ENCODE peak calls at places on chromosomes 7 and 10, in four cellular contexts. T is heart right ventricle, V is transverse colon, M is mesendoderm. J is an unnamed sample.
A peak's percentile ranks its signal among the peaks of the same experiment; 100 is the strongest.

GRCh38 chr10:49761201-49761788 is 828 bp downstream of the OGDHL start:
- DNase-seq in T (no peak), V (no peak), M (no peak), J (no peak)

GRCh38 chr10:110171032-110171431 is 36.4 kb upstream of the MXI1 start:
- DNase-seq in T (no peak), M (peak; percentile 55), V (no peak), J (peak; percentile 31)

GRCh38 chr7:91212592-91212991 is 51.6 kb upstream of the FZD1 start:
- DNase-seq in M (no peak), V (no peak), T (no peak), J (peak; percentile 24)

GRCh38 chr10:61600389-61600788 is 62.3 kb upstream of the CABCOCO1 start:
- DNase-seq in T (no peak), M (no peak), V (no peak), J (no peak)

GRCh38 chr10:98587156-98587555 is 140.4 kb upstream of the HPS1 start:
- DNase-seq in M (no peak), T (no peak), V (no peak), J (no peak)

GRCh38 chr10:100742936-100743335 is 2.4 kb upstream of the PAX2 start:
- DNase-seq in V (no peak), M (no peak), T (no peak), J (peak; percentile 35)

GRCh38 chr10:100670828-100671479 is 74.4 kb upstream of the PAX2 start:
- DNase-seq in M (peak; percentile 44), V (peak; percentile 27), T (peak; percentile 37), J (peak; percentile 95)

GRCh38 chr10:75472685-75473084 is 41.3 kb downstream of the LRMDA start:
- DNase-seq in M (no peak), V (peak; percentile 41), T (no peak), J (no peak)

GRCh38 chr10:98423691-98424120 is 8.7 kb upstream of the PYROXD2 start:
- DNase-seq in V (no peak), T (no peak), M (peak; percentile 68), J (peak; percentile 90)

GRCh38 chr10:43369921-43370320 is 1.5 kb upstream of the FXYD4 start:
- DNase-seq in V (no peak), M (no peak), T (no peak), J (no peak)

GRCh38 chr10:44647877-44648542 is 263.1 kb upstream of the CXCL12 start:
- DNase-seq in T (no peak), V (no peak), M (no peak), J (no peak)

GRCh38 chr10:91050371-91051034 is 129.6 kb upstream of the ANKRD1 start:
- DNase-seq in V (no peak), T (no peak), M (peak; percentile 92), J (peak; percentile 38)

GRCh38 chr10:71920540-71921318 is 43.5 kb upstream of the CHST3 start:
- DNase-seq in V (peak; percentile 67), T (no peak), M (no peak), J (no peak)

GRCh38 chr10:51706225-51706624 is 6.8 kb upstream of the CSTF2T start:
- DNase-seq in M (no peak), T (peak; percentile 34), V (peak; percentile 69), J (no peak)

GRCh38 chr10:98470850-98471249 is 24.1 kb upstream of the HPS1 start:
- DNase-seq in V (no peak), T (no peak), M (no peak), J (no peak)

GRCh38 chr10:91796332-91797076 is 1.7 kb upstream of the TNKS2 start:
- DNase-seq in M (peak; percentile 39), V (peak; percentile 66), T (peak; percentile 19), J (peak; percentile 52)

GRCh38 chr7:5429857-5430611 is 6.4 kb upstream of the TNRC18 start:
- DNase-seq in M (peak; percentile 48), V (peak; percentile 69), T (peak; percentile 49), J (peak; percentile 68)

GRCh38 chr7:130489140-130489967 is 2.5 kb upstream of the MEST start:
- DNase-seq in T (no peak), V (no peak), M (no peak), J (peak; percentile 23)

GRCh38 chr10:7310076-7310475 is 100.8 kb downstream of the SFMBT2 start:
- DNase-seq in T (no peak), M (no peak), V (no peak), J (no peak)

GRCh38 chr7:46015107-46015868 is 94.2 kb upstream of the IGFBP3 start:
- DNase-seq in M (peak; percentile 97), T (peak; percentile 69), V (peak; percentile 15), J (peak; percentile 53)

GRCh38 chr10:124696446-124697392 is 47.5 kb downstream of the FAM53B start:
- DNase-seq in T (no peak), V (no peak), M (no peak), J (no peak)

GRCh38 chr10:24700911-24701310 is 22.8 kb downstream of the ARHGAP21 start:
- DNase-seq in V (no peak), M (no peak), T (no peak), J (no peak)

GRCh38 chr10:103582331-103583123 is 89.0 kb downstream of the NEURL1 start:
- DNase-seq in M (no peak), T (no peak), V (no peak), J (no peak)

GRCh38 chr10:22625511-22626288 is 88.7 kb downstream of the PIP4K2A start:
- DNase-seq in T (no peak), M (peak; percentile 75), V (no peak), J (no peak)

GRCh38 chr10:108421256-108421655 is 1256.8 kb upstream of the SORCS1 start:
- DNase-seq in T (no peak), M (no peak), V (no peak), J (no peak)

GRCh38 chr10:43229208-43230061 is 37.4 kb downstream of the RASGEF1A start:
- DNase-seq in T (no peak), V (peak; percentile 24), M (no peak), J (peak; percentile 94)

GRCh38 chr10:91541481-91541880 is 91.4 kb downstream of the PPP1R3C start:
- DNase-seq in V (no peak), M (no peak), T (no peak), J (no peak)

GRCh38 chr7:41333506-41333905 is 369.4 kb downstream of the INHBA start:
- DNase-seq in M (no peak), V (no peak), T (no peak), J (no peak)

GRCh38 chr7:25314729-25315267 is 86.5 kb upstream of the NPVF start:
- DNase-seq in V (peak; percentile 41), T (no peak), M (no peak), J (no peak)

GRCh38 chr10:13684252-13684791 is 97.6 kb downstream of the PRPF18 start:
- DNase-seq in T (peak; percentile 82), V (peak; percentile 43), M (no peak), J (no peak)

GRCh38 chr10:29881811-29882210 is 177.6 kb downstream of the JCAD start:
- DNase-seq in M (no peak), V (no peak), T (no peak), J (no peak)

GRCh38 chr7:55018361-55019328 is at the start of gene EGFR:
- DNase-seq in T (peak; percentile 84), M (peak; percentile 63), V (peak; percentile 86), J (peak; percentile 89)

GRCh38 chr10:113058175-113058961 is 108.3 kb downstream of the TCF7L2 start:
- DNase-seq in M (peak; percentile 87), V (peak; percentile 46), T (no peak), J (no peak)

GRCh38 chr10:125449571-125449970 is 233.4 kb downstream of the TEX36 start:
- DNase-seq in V (no peak), T (no peak), M (no peak), J (no peak)

GRCh38 chr7:115724400-115725056 is 306.0 kb downstream of the TFEC start:
- DNase-seq in T (no peak), M (no peak), V (peak; percentile 15), J (no peak)

GRCh38 chr10:24384954-24385353 is 176.0 kb downstream of the KIAA1217 start:
- DNase-seq in V (no peak), M (no peak), T (no peak), J (no peak)

GRCh38 chr10:95339863-95340262 is 49.1 kb upstream of the PDLIM1 start:
- DNase-seq in M (no peak), V (no peak), T (no peak), J (no peak)
- H3K36me3 ChIP-seq in M (no peaks in the 10 kb centered on the region), V (no peaks in the 10 kb centered on the region), T (peaks cover 13% of the 10 kb centered on the region), J (peaks cover 3% of the 10 kb centered on the region)

GRCh38 chr10:58382489-58382995 is 2.7 kb upstream of the TFAM start:
- DNase-seq in V (no peak), M (no peak), T (no peak), J (no peak)

GRCh38 chr10:58384536-58384998 is 643 bp upstream of the TFAM start:
- DNase-seq in T (no peak), M (no peak), V (no peak), J (no peak)

GRCh38 chr10:58384999-58385783 is at the start of gene TFAM:
- DNase-seq in T (peak; percentile 97), V (peak; percentile 97), M (peak; percentile 92), J (peak; percentile 93)

GRCh38 chr10:58385784-58386112 is 538 bp downstream of the TFAM start:
- DNase-seq in M (peak; percentile 68), V (peak; percentile 42), T (peak; percentile 13), J (peak; percentile 51)

DNA sequence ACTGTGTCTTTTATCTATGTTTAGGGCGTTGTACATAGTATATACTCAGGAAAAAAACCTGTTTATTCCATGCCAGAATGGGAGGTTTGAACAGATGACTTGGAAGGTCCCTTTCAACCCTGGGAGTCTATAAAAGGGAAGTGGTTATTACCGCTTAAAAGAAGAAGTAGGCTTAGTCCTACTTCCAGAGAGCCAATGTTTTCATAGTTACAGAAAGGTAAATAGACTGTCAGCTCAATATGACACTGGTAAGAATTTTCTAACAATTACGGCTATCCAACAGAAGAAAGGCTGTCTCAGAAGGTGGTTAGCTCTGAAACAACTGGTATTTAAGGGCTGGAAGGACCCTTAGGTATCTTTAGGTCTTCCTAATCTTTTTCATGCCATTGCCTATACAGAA is 1.1 kb upstream of the TFAM start:
- DNase-seq in V (no peak), T (no peak), M (no peak), J (no peak)
- H3K4me3 ChIP-seq in V (no peak overlapping the region), T (peak overlapping the region; percentile 84), M (no peak overlapping the region), J (no peak overlapping the region)

GRCh38 chr7:1403844-1404404 is 55.3 kb downstream of the MICALL2 start:
- DNase-seq in T (no peak), M (peak; percentile 41), V (no peak), J (peak; percentile 85)

GRCh38 chr7:1400351-1400750 is 58.9 kb downstream of the MICALL2 start:
- DNase-seq in T (no peak), M (peak; percentile 32), V (no peak), J (peak; percentile 55)

GRCh38 chr7:1402791-1403755 is 56.2 kb downstream of the MICALL2 start:
- DNase-seq in T (no peak), V (no peak), M (no peak), J (peak; percentile 59)

GRCh38 chr7:1402110-1402790 is 57.0 kb downstream of the MICALL2 start:
- DNase-seq in M (no peak), T (no peak), V (no peak), J (no peak)

GRCh38 chr7:1401011-1401410 is 58.3 kb downstream of the MICALL2 start:
- DNase-seq in T (no peak), M (peak; percentile 25), V (no peak), J (no peak)
- H3K27me3 ChIP-seq in T (peaks cover 49% of the 10 kb centered on the region), M (peaks cover 11% of the 10 kb centered on the region), V (peaks cover 81% of the 10 kb centered on the region), J (peaks cover 16% of the 10 kb centered on the region)

GRCh38 chr10:120963587-120964220 is 112.5 kb downstream of the WDR11 start:
- DNase-seq in T (no peak), M (no peak), V (no peak), J (no peak)

GRCh38 chr10:120966657-120967045 is 115.5 kb downstream of the WDR11 start:
- DNase-seq in V (no peak), M (no peak), T (no peak), J (no peak)

GRCh38 chr10:120961720-120962259 is 110.6 kb downstream of the WDR11 start:
- DNase-seq in T (no peak), V (no peak), M (no peak), J (no peak)

GRCh38 chr10:120962386-120963052 is 111.4 kb downstream of the WDR11 start:
- DNase-seq in V (no peak), M (no peak), T (no peak), J (no peak)

GRCh38 chr10:120963053-120963533 is 111.9 kb downstream of the WDR11 start:
- DNase-seq in T (no peak), V (peak; percentile 11), M (peak; percentile 51), J (peak; percentile 68)
- H3K36me3 ChIP-seq in T (no peaks in the 10 kb centered on the region), V (no peaks in the 10 kb centered on the region), M (no peaks in the 10 kb centered on the region), J (no peaks in the 10 kb centered on the region)

J was measured in H7.